ENCODE peak calls at places on chromosomes 11 and 22, in four cellular contexts. P is left ventricle myocardium inferior, V is stomach, M is body of pancreas. K is an unnamed sample. For H3K9me3, the result is how much of the 10 kb centered on the place peaks cover.

GRCh38 chr22:36252754-36253522 is at the start of gene APOL1:
- DNase-seq in P (peak), V (peak), M (peak), K (peak)

GRCh38 chr11:71914127-71914526 is 14.3 kb downstream of the XNDC1N start:
- DNase-seq in P (no peak), V (no peak), M (no peak), K (no peak)

GRCh38 chr11:95078526-95078925 is 11.1 kb upstream of the ENDOD1 start:
- DNase-seq in P (no peak), V (no peak), M (no peak), K (no peak)

GRCh38 chr11:64976651-64977050 is 4.7 kb upstream of the MAJIN start:
- DNase-seq in P (no peak), V (no peak), M (no peak), K (no peak)

GRCh38 chr11:94629741-94630140 is 62.6 kb downstream of the PIWIL4 start:
- DNase-seq in P (no peak), V (no peak), M (no peak), K (no peak)

GRCh38 chr11:12810497-12810896 is 136.3 kb downstream of the TEAD1 start:
- DNase-seq in P (no peak), V (no peak), M (no peak), K (no peak)

GRCh38 chr11:27391336-27392015 is 28.5 kb upstream of the CCDC34 start:
- DNase-seq in P (no peak), V (no peak), M (no peak), K (no peak)

GRCh38 chr11:44859528-44859925 is 91.2 kb downstream of the TP53I11 start:
- DNase-seq in P (no peak), V (no peak), M (no peak), K (no peak)

GRCh38 chr11:108559904-108560303 is 33.7 kb downstream of the EXPH5 start:
- DNase-seq in P (no peak), V (no peak), M (no peak), K (no peak)

GRCh38 chr22:32824531-32825315 is 23.2 kb downstream of the TIMP3 start:
- DNase-seq in P (no peak), V (no peak), M (no peak), K (no peak)

GRCh38 chr11:10454902-10455631 is at the start of gene AMPD3:
- DNase-seq in P (no peak), V (no peak), M (no peak), K (no peak)

GRCh38 chr11:66326261-66327111 is 9.6 kb upstream of the CD248 start:
- DNase-seq in P (peak), V (no peak), M (no peak), K (no peak)

GRCh38 chr22:36368359-36368983 is 19.3 kb downstream of the MYH9 start:
- DNase-seq in P (no peak), V (no peak), M (no peak), K (no peak)

GRCh38 chr11:33545941-33546340 is 154.7 kb downstream of the C11orf91 start:
- DNase-seq in P (no peak), V (no peak), M (no peak), K (no peak)

GRCh38 chr11:29159552-29160465 is 857.0 kb downstream of the KCNA4 start:
- DNase-seq in P (no peak), V (peak), M (peak), K (no peak)

GRCh38 chr22:18118345-18118915 is 7.8 kb downstream of the TUBA8 start:
- DNase-seq in P (no peak), V (no peak), M (no peak), K (no peak)

GRCh38 chr11:76654310-76654851 is 16.2 kb downstream of the LRRC32 start:
- DNase-seq in P (peak), V (peak), M (peak), K (no peak)

GRCh38 chr11:9861860-9862725 is 198.2 kb downstream of the SWAP70 start:
- DNase-seq in P (no peak), V (peak), M (peak), K (peak)

GRCh38 chr11:3853935-3854659 is 1.4 kb upstream of the STIM1 start:
- DNase-seq in P (peak), V (peak), M (peak), K (peak)

GRCh38 chr11:23090659-23091058 is 230.4 kb upstream of the CCDC179 start:
- DNase-seq in P (no peak), V (no peak), M (no peak), K (no peak)

GRCh38 chr11:14454861-14455632 is 44.6 kb downstream of the COPB1 start:
- DNase-seq in P (no peak), V (no peak), M (no peak), K (no peak)

GRCh38 chr11:26901162-26901561 is 92.8 kb upstream of the FIBIN start:
- DNase-seq in P (no peak), V (no peak), M (no peak), K (no peak)

GRCh38 chr22:36365020-36365411 is 22.8 kb downstream of the MYH9 start:
- DNase-seq in P (peak), V (peak), M (peak), K (peak)

GRCh38 chr11:126968915-126969314 is 31.7 kb downstream of the KIRREL3 start:
- DNase-seq in P (no peak), V (no peak), M (no peak), K (no peak)

GRCh38 chr11:1082728-1083620 is 8.3 kb downstream of the MUC2 start:
- DNase-seq in P (peak), V (no peak), M (peak), K (no peak)

GRCh38 chr11:70854201-70854600 is 398.2 kb downstream of the SHANK2 start:
- DNase-seq in P (no peak), V (no peak), M (no peak), K (no peak)

GRCh38 chr22:45598596-45599217 is 72.9 kb upstream of the ATXN10 start:
- DNase-seq in P (no peak), V (no peak), M (no peak), K (no peak)

GRCh38 chr22:45602824-45603301 is 68.8 kb upstream of the ATXN10 start:
- DNase-seq in P (no peak), V (no peak), M (no peak), K (no peak)

GRCh38 chr22:45599836-45600577 is 71.6 kb upstream of the ATXN10 start:
- DNase-seq in P (no peak), V (no peak), M (no peak), K (no peak)

GRCh38 chr22:45602004-45602733 is 69.5 kb upstream of the ATXN10 start:
- DNase-seq in P (no peak), V (no peak), M (no peak), K (no peak)

DNA sequence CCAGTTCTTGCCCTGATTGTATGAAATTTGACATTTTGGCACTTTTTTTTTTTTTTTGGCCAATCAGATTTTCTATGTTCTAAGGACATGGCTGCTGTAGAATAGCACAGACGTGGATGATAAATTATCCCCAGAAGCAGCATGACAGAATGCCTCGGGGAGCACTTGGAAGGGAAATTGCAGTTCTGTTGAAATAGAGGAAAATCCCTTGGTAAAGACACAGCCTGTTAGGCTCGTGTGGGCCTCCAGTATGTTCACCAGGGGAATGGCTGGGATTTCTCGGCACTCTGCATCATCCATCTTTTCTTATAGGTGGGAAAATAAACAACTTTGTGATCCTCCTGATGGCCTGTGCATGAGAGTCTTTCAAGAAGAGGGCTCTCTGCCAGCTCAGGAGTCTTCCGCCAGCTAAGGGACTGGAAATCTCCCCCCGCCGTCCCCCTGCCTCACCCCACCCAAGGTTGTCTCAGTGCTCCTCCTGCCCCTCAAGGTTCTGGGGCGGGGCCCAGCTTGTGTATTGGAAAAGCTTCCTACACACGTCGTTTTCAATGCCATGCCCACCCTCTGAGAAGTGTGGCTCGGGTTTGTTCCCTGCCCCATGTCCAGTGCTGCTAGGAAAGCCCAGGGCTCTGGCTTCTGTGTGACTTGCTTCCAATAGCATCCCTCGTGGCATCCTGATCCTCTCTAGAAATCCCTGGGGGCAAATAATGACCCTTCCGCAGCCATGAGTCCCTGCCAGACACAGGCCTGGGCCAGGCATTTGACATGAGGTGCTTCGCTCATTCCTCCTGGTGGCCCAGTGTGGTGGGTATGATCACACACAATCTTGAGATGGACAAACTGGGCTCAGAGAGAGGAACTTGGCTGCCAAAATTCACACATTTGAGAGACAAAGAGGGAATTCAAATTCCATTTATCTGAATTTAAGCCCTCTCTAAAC is 70.6 kb upstream of the ATXN10 start:
- DNase-seq in P (no peak), V (no peak), M (no peak), K (no peak)
- H3K27ac ChIP-seq in P (no peak), V (no peak), M (peak), K (no peak)

GRCh38 chr22:47593911-47594311 is 831.5 kb downstream of the TBC1D22A start:
- DNase-seq in P (no peak), V (peak), M (no peak), K (no peak)

GRCh38 chr22:47591016-47591415 is 828.6 kb downstream of the TBC1D22A start:
- DNase-seq in P (no peak), V (peak), M (no peak), K (no peak)

GRCh38 chr22:47591709-47592108 is 829.3 kb downstream of the TBC1D22A start:
- DNase-seq in P (no peak), V (peak), M (no peak), K (no peak)

GRCh38 chr22:47593291-47593690 is 830.8 kb downstream of the TBC1D22A start:
- DNase-seq in P (no peak), V (peak), M (no peak), K (no peak)

GRCh38 chr22:47592791-47593190 is 830.3 kb downstream of the TBC1D22A start:
- DNase-seq in P (no peak), V (peak), M (no peak), K (no peak)
- H3K9me3 ChIP-seq in P (under half), V (under half), M (under half), K (under half)

DNA sequence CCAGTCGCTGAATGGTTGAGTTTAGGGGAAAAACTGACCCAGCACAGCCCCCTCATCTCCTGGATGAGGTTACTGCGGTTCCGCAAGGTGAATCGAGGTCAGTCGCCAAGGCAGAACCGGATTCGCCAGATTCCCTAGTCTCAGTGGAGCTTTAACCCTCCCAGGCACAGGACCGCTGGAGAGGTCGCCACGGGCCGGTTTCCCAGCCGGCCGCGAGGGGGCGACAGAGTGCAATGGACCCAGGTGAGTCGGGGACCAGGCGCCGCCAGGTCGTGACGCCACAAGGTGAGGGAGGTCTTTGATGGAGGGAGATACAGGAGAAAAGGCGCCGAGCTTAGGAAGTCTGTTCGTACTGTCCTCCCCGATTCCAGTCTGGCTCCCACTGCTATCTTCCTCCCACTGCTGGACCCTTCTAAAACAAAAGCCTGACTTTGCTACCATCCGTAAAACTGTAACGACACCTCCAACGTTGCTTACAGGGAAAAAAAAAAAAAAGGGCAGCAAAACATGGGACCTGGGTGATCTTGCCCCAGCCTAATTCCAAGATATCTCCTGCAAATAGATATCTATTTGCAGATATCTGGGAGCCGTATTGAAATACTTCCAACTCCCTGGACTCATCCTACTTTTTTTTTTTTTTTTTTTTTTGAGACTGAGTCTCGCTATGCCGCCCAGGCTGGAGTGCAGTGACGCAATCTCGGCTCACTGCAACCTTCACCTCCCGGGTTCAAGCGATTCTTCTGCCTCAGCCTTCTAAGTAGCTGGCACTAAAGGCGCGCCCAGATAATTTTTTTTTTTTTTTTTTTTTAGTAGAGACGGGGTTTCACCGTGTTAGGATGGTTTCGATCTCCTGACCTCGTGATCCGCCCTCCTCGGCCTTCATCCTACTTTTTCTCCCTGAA is 1.4 kb upstream of the GGA1 start:
- DNase-seq in P (peak), V (peak), M (peak), K (peak)
- H3K27ac ChIP-seq in P (peak), V (peak), M (peak), K (peak)

DNA sequence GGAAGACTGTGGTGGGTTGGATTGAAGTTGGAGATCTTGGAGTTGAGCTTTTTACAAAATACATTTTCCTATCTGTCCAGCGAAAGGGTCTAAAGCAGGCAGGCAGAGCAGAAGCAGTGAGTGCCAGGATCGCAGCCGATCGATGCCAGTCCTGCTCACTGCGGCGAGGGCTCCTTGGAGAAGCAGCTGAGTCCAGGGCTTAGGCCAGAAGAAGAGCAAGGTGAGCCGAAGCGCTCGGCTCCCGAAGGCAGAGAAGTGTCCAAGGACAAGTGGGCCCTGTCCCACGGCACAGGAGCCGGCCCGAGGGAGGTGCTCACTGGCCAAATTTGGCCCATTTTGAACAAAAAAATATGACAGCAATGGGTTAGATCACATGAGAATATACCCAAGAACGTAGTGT is 637.8 kb downstream of the BRD1 start:
- DNase-seq in P (no peak), V (no peak), M (no peak), K (no peak)
- H3K9me3 ChIP-seq in P (under half), V (under half), M (under half), K (under half)

GRCh38 chr11:86673055-86673843 is 833 bp upstream of the ME3 start:
- DNase-seq in P (no peak), V (no peak), M (no peak), K (no peak)
- H3K27ac ChIP-seq in P (peak), V (peak), M (peak), K (no peak)

DNA sequence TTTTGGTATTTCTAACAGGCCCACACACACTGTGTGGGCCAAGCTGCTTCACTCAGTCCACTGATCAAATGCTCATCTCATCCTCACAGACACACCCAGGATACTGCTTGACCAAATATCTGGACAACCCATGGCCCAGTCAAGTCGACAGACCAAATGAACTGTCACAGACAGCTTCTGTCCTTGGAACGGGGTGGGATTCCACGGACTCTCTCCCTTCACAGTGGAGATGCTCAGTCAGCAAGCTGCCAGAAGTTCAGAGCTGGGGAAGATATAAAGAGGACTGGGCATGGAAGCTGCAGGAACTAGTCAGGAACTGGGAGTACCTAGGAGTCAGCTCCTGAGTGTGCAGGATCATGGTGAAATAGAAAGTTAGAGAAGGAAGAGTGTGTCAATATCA is 34.6 kb upstream of the CD81 start:
- DNase-seq in P (no peak), V (no peak), M (no peak), K (no peak)
- H3K9me3 ChIP-seq in P (under half), V (under half), M (under half), K (under half)

DNA sequence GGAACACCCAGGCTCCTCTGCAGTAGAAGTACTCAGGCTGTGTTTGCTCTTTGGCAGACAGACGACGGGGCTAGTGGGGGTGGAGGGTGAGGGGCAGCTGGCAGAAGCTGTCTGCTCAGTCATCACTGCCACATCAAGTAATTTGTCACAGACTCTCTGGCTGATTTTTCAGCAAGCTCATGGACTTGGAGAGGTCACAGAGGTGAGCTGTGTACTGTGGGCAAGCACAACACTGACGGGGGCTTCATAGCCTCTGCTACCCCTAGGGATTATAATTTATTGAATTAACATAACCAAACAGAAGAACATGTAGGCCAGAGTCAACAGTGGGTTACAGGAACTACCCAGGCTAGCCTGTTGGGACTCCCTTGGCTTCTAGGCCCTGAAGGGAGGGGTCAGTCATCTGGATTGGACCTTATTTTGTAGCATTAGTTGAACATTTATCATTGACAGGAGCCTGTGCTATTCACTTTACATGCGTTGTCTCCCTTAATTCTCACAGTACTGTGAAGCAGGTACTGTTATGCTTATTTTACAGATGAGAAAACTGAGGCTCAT is 56.9 kb downstream of the KREMEN1 start:
- DNase-seq in P (peak), V (no peak), M (no peak), K (no peak)
- H3K27ac ChIP-seq in P (peak), V (no peak), M (no peak), K (no peak)

GRCh38 chr11:133819916-133820315 is 25.4 kb downstream of the SPATA19 start:
- DNase-seq in P (no peak), V (no peak), M (no peak), K (no peak)
- H3K9me3 ChIP-seq in P (under half), V (under half), M (under half), K (under half)

K was measured in CD4-positive, alpha-beta T cell.